ENCODE peak calls at places on chromosome 16, in six cellular contexts. X is mesenchymal stem cell; N is adrenal gland; A is CD4-positive, alpha-beta memory T cell; Z is hepatocyte; B is tibial nerve. Q is an unnamed sample. For H3K9me3, the result is how much of the 10 kb centered on the place peaks cover.

GRCh38 chr16:69859105-69859969 is 91.8 kb upstream of the CLEC18A start:
- DNase-seq in B (peak), A (no peak), X (no peak), Z (peak), N (peak), Q (no peak)

GRCh38 chr16:23280483-23280967 is 21.6 kb upstream of the SCNN1B start:
- DNase-seq in B (no peak), N (no peak), Z (no peak), A (no peak), X (no peak), Q (no peak)

GRCh38 chr16:53224932-53225533 is 170.2 kb downstream of the CHD9 start:
- DNase-seq in X (peak), N (no peak), A (no peak), B (no peak), Z (no peak), Q (no peak)

GRCh38 chr16:67236551-67237395 is 9.8 kb downstream of the TMEM208 start:
- DNase-seq in N (peak), B (no peak), X (peak), A (peak), Z (peak), Q (peak)

GRCh38 chr16:50742521-50743150 is 750 bp downstream of the CYLD start:
- DNase-seq in N (peak), A (peak), B (no peak), X (peak), Z (peak), Q (no peak)

GRCh38 chr16:85916141-85916890 is 17.4 kb downstream of the IRF8 start:
- DNase-seq in A (no peak), X (no peak), B (no peak), N (peak), Z (peak), Q (no peak)

GRCh38 chr16:67449328-67449727 is 18.4 kb downstream of the HSD11B2 start:
- DNase-seq in N (peak), A (peak), X (no peak), B (no peak), Z (no peak), Q (no peak)

GRCh38 chr16:84314814-84315213 is 20.1 kb downstream of the WFDC1 start:
- DNase-seq in N (no peak), B (no peak), A (no peak), Z (no peak), X (no peak), Q (no peak)

GRCh38 chr16:71930013-71930563 is 34.8 kb downstream of the IST1 start:
- DNase-seq in B (no peak), N (no peak), A (no peak), Z (no peak), X (no peak), Q (no peak)

GRCh38 chr16:55418586-55418985 is 60.4 kb upstream of the MMP2 start:
- DNase-seq in A (no peak), Z (peak), N (no peak), X (no peak), B (no peak), Q (no peak)

GRCh38 chr16:27226976-27227705 is 23.8 kb downstream of the KDM8 start:
- DNase-seq in N (no peak), Z (no peak), B (no peak), X (no peak), A (no peak), Q (no peak)

GRCh38 chr16:62041401-62041800 is 5.2 kb upstream of the CDH8 start:
- DNase-seq in B (no peak), N (no peak), A (no peak), Z (peak), X (peak), Q (no peak)

GRCh38 chr16:11792404-11793260 is 4.4 kb downstream of the ZC3H7A start:
- DNase-seq in N (no peak), Z (peak), B (no peak), X (no peak), A (peak), Q (no peak)

GRCh38 chr16:75491876-75492275 is 3.4 kb downstream of the CHST6 start:
- DNase-seq in A (no peak), N (peak), X (no peak), B (no peak), Z (no peak), Q (no peak)

GRCh38 chr16:20844588-20844987 is 38.3 kb downstream of the REXO5 start:
- DNase-seq in A (peak), B (no peak), X (no peak), Z (no peak), N (no peak), Q (no peak)

GRCh38 chr16:52861614-52862022 is 191.1 kb downstream of the CHD9NB start:
- DNase-seq in A (no peak), Z (peak), N (no peak), B (no peak), X (peak), Q (no peak)

GRCh38 chr16:66152841-66153525 is 213.5 kb upstream of the CDH5 start:
- DNase-seq in X (peak), N (no peak), A (no peak), Z (no peak), B (no peak), Q (no peak)

GRCh38 chr16:81796035-81796434 is 16.9 kb downstream of the PLCG2 start:
- DNase-seq in Z (no peak), A (no peak), B (no peak), N (no peak), X (no peak), Q (no peak)

GRCh38 chr16:88688013-88688778 is 1.9 kb upstream of the SNAI3 start:
- DNase-seq in Z (peak), X (no peak), A (no peak), N (no peak), B (no peak), Q (no peak)

GRCh38 chr16:26598061-26598460 is 468.7 kb upstream of the C16orf82 start:
- DNase-seq in X (no peak), Z (peak), N (no peak), B (no peak), A (peak), Q (no peak)

GRCh38 chr16:68319185-68319908 is 8.5 kb downstream of the PRMT7 start:
- DNase-seq in A (no peak), X (no peak), B (no peak), Z (no peak), N (no peak), Q (no peak)

GRCh38 chr16:19232988-19233387 is 52.5 kb upstream of the CLEC19A start:
- DNase-seq in A (no peak), X (no peak), B (no peak), N (no peak), Z (no peak), Q (no peak)

GRCh38 chr16:69626256-69626655 is 60.5 kb downstream of the NFAT5 start:
- DNase-seq in X (peak), Z (no peak), A (no peak), N (no peak), B (no peak), Q (no peak)

GRCh38 chr16:26491271-26491670 is 575.5 kb upstream of the C16orf82 start:
- DNase-seq in Z (no peak), B (no peak), N (no peak), A (no peak), X (no peak), Q (no peak)

GRCh38 chr16:6892961-6893360 is 439.7 kb upstream of the RBFOX1 start:
- DNase-seq in X (no peak), Z (no peak), A (no peak), N (no peak), B (no peak), Q (no peak)

GRCh38 chr16:28193530-28194423 is 18.0 kb downstream of the XPO6 start:
- DNase-seq in B (no peak), A (peak), X (peak), Z (no peak), N (no peak), Q (no peak)

GRCh38 chr16:31427441-31428276 is 501 bp downstream of the COX6A2 start:
- DNase-seq in N (peak), B (peak), X (no peak), A (peak), Z (peak), Q (peak)

GRCh38 chr16:27302126-27302525 is 11.6 kb upstream of the IL4R start:
- DNase-seq in N (no peak), B (no peak), X (no peak), A (no peak), Z (no peak), Q (no peak)

GRCh38 chr16:11057696-11058345 is 113.5 kb downstream of the CLEC16A start:
- DNase-seq in N (peak), Z (no peak), A (no peak), X (no peak), B (no peak), Q (no peak)

GRCh38 chr16:8686031-8686621 is 11.7 kb downstream of the ABAT start:
- DNase-seq in N (peak), Z (no peak), A (no peak), X (no peak), B (no peak), Q (no peak)

GRCh38 chr16:30953511-30954124 is 3.9 kb upstream of the SETD1A start:
- DNase-seq in N (peak), X (peak), A (peak), Z (peak), B (peak), Q (peak)

GRCh38 chr16:69106491-69107291 is 1.2 kb downstream of the HAS3 start:
- DNase-seq in B (no peak), Z (no peak), X (peak), A (no peak), N (no peak), Q (no peak)

GRCh38 chr16:10314811-10315210 is 71.0 kb upstream of the ATF7IP2 start:
- DNase-seq in Z (no peak), A (no peak), B (no peak), X (no peak), N (no peak), Q (no peak)

GRCh38 chr16:75219088-75219487 is 300 bp downstream of the CTRB1 start:
- DNase-seq in A (no peak), N (no peak), B (no peak), X (no peak), Z (peak), Q (no peak)

GRCh38 chr16:3400779-3401688 is at the start of the genes ZNF174 and ZSCAN32:
- DNase-seq in A (peak), X (peak), B (peak), Z (peak), N (peak), Q (peak)
- H3K9me3 ChIP-seq in A (under half), X (under half), B (under half), Z (under half), N (under half), Q (under half)

DNA sequence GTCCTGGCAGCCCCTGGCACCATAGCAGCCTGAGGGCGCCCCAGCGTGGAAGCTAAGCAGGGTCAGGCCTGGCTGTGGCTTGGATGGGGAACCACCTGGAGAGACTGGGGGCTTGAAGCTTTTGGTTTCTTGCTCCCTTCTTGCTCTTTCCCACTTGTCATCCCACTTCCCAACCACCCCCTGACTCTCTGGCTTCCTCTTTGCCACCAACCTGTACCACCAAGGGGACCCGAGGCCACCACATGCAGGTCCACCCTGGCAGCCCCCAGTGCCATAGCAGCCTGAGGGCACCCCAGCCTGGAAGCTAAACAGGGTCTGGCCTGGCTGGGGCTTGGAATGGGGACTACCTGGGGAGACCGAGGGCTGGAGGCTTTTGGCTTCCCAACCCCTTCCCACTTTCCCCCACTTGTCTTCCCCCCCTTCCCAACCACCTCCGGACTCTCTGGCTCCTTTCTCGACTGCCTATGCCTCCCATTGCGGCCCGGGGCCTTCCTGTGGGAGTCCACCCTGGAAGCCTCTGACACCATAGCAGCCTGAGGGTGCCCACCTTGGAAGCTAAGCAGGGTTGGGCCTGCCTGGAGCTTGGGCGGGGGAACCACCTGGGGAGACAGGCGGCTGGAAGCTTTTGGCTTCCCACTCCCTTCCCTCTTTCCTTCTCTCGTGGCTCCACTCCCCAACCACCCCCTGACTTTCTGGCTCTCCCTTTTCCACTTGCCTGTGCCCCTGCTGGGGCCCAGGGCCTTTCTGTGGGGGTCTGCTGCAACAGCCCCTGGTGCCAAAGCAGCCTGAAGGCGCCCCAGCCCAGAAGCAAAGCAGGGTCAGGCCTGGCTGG is 2294.4 kb downstream of the TP53TG3F start:
- DNase-seq in N (no peak), A (no peak), Z (peak), X (no peak), B (no peak), Q (no peak)
- H3K9me3 ChIP-seq in N (under half), A (under half), Z (under half), X (under half), B (under half), Q (under half)

GRCh38 chr16:4285167-4285566 is 12.3 kb upstream of the TFAP4 start:
- DNase-seq in N (no peak), A (no peak), Z (no peak), B (no peak), X (no peak), Q (no peak)
- H3K9me3 ChIP-seq in N (under half), A (under half), Z (under half), B (under half), X (under half), Q (under half)

GRCh38 chr16:995087-995486 is 13.5 kb downstream of the SOX8 start:
- DNase-seq in N (no peak), Z (no peak), A (no peak), B (no peak), X (peak), Q (no peak)
- H3K9me3 ChIP-seq in N (under half), Z (under half), A (under half), B (under half), X (under half), Q (under half)

GRCh38 chr16:60717808-60718207 is 1318.4 kb downstream of the CDH8 start:
- DNase-seq in X (no peak), A (no peak), N (no peak), Z (no peak), B (no peak), Q (no peak)

DNA sequence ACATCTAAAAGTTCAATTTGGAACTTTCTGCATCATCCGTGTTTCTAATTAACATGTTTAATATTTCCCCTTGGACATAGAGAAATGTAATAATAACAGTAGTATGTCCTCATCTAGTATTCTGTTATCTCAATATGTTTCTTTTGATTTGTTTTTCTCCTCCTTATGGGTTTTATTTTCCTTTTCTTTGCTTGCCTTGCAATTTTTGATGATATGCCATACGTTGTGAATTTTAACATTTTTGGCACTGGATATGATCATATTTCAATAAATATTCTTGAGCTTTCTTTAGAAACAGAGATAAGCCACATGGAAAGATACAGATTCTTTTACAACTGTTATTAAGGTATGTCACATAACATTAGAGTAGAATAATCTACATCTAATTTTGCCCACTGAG is 1316.2 kb downstream of the CDH8 start:
- DNase-seq in A (no peak), N (no peak), B (no peak), Z (no peak), X (no peak), Q (no peak)
- H3K9me3 ChIP-seq in A (under half), N (under half), B (under half), Z (under half), X (under half), Q (under half)

GRCh38 chr16:64410306-64410705 is 711.6 kb downstream of the CDH11 start:
- DNase-seq in A (no peak), X (no peak), B (no peak), Z (no peak), N (no peak), Q (no peak)
- H3K9me3 ChIP-seq in A (under half), X (under half), B (under half), Z (under half), N (under half), Q (under half)

DNA sequence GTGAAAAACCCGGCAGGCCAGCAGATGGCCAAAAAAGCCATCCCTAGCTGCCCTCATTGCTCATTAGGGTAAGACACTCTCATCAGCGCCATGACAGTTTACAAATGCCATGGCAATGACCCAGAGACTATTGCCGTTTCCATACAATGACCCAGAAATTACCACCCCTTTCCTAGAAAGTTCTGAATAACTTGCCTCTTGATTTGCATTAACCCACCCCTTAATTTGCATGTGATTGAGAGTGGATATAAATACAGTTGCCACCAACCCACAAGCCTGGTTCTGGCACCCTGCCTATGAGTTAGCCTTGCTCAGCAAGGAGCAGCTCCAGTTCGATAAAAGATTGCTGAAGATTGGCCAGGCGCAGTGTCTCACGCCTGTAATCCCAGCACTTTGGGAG is 16.1 kb upstream of the C16orf54 start:
- DNase-seq in N (peak), A (no peak), Z (no peak), X (no peak), B (no peak), Q (no peak)
- H3K9me3 ChIP-seq in N (under half), A (under half), Z (under half), X (under half), B (under half), Q (under half)

DNA sequence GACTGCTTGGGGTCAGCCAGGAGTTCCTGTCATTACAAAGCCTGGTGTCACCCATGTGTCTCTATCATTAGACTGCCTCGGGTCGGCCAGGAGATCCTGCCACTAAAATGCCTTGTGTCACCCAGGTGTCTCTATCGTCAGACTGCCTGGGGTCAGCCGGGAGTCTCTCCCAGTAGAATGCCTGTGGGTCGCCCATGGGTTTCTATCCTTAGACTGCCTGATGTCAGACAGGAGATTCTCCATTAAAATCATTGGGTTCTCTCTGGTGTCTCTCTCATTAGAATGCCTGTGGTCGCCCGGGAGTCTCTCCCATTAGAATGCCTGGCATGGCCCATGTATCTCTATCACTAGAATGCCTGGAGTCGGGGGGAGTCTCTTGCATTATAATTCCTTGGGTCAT is 2231.0 kb downstream of the TP53TG3F start:
- DNase-seq in Z (no peak), A (no peak), X (no peak), N (no peak), B (no peak), Q (no peak)
- H3K9me3 ChIP-seq in Z (under half), A (under half), X (under half), N (under half), B (under half), Q (under half)

Q was measured in T-helper 17 cell.